ENCODE peak calls at places on chromosomes 4 and X, in five cellular contexts. K is BJ, U is mammary epithelial cell, O is breast epithelium, J is cardiac fibroblast. L is an unnamed sample.

GRCh38 chr4:154877110-154877760 is 96.2 kb downstream of the RBM46 start:
- DNase-seq in K (no peak), U (peak; percentile 47), O (no peak), J (peak; percentile 71), L (peak; percentile 48)

GRCh38 chr4:147583876-147584275 is 33.3 kb upstream of the TMEM184C start:
- DNase-seq in K (no peak), U (no peak), O (no peak), J (no peak), L (no peak)

GRCh38 chr4:11507920-11508319 is 79.2 kb upstream of the HS3ST1 start:
- DNase-seq in K (no peak), U (no peak), O (no peak), J (no peak), L (no peak)

GRCh38 chr4:77913353-77913752 is 50.7 kb downstream of the MRPL1 start:
- DNase-seq in K (no peak), U (no peak), O (no peak), J (peak; percentile 22), L (peak; percentile 78)

GRCh38 chr4:189202869-189203271 is 737.8 kb upstream of the FRG1 start:
- DNase-seq in K (no peak), U (peak; percentile 19), O (no peak), J (peak; percentile 58), L (peak; percentile 63)

GRCh38 chr4:106704253-106704870 is 331.8 kb downstream of the DKK2 start:
- DNase-seq in K (no peak), U (peak; percentile 59), O (no peak), J (no peak), L (no peak)

GRCh38 chr4:186037692-186038658 is 31.0 kb upstream of the TLR3 start:
- DNase-seq in K (peak; percentile 48), U (peak; percentile 48), O (peak; percentile 36), J (peak; percentile 93), L (peak; percentile 79)

GRCh38 chr4:89161841-89162240 is 50.5 kb downstream of the TIGD2 start:
- DNase-seq in K (peak; percentile 13), U (no peak), O (no peak), J (peak; percentile 36), L (peak; percentile 73)

GRCh38 chr4:1200425-1201035 is 28.1 kb upstream of the SPON2 start:
- DNase-seq in K (peak; percentile 48), U (no peak), O (peak; percentile 35), J (peak; percentile 88), L (peak; percentile 94)

GRCh38 chr4:23034726-23035125 is 342.0 kb downstream of the GBA3 start:
- DNase-seq in K (no peak), U (no peak), O (no peak), J (no peak), L (no peak)

GRCh38 chr4:47744253-47744652 is 93.6 kb downstream of the CORIN start:
- DNase-seq in K (no peak), U (peak; percentile 5), O (no peak), J (peak; percentile 4), L (no peak)

GRCh38 chr4:110540606-110541440 is 64.9 kb downstream of the ENPEP start:
- DNase-seq in K (peak; percentile 1), U (peak; percentile 85), O (no peak), J (peak; percentile 97), L (peak; percentile 93)

GRCh38 chr4:95092762-95093161 is 335.0 kb downstream of the BMPR1B start:
- DNase-seq in K (no peak), U (no peak), O (no peak), J (no peak), L (no peak)

GRCh38 chr4:99657801-99658200 is at the start of gene C4orf54:
- DNase-seq in K (no peak), U (peak; percentile 78), O (no peak), J (no peak), L (no peak)

GRCh38 chrX:153717445-153717844 is 6.7 kb downstream of the BCAP31 start:
- DNase-seq in K (no peak), U (no peak), O (no peak), J (no peak), L (no peak)

GRCh38 chrX:45850197-45850774 is 649.6 kb upstream of the DIPK2B start:
- DNase-seq in K (no peak), U (peak; percentile 46), O (no peak), J (peak; percentile 30), L (no peak)

GRCh38 chr4:78057135-78057599 is at the start of gene FRAS1:
- DNase-seq in K (no peak), U (peak; percentile 27), O (no peak), J (no peak), L (peak; percentile 27)

GRCh38 chr4:70721747-70722146 is at the start of gene RUFY3:
- DNase-seq in K (peak; percentile 85), U (no peak), O (no peak), J (peak; percentile 95), L (peak; percentile 98)
- H3K4me3 ChIP-seq in K (peak within 1 kb of the TSS; percentile 56), U (no peak within 1 kb of the TSS), O (peak within 1 kb of the TSS; percentile 59), J (peak within 1 kb of the TSS; percentile 64), L (peak within 1 kb of the TSS; percentile 56)

GRCh38 chrX:53071604-53072417 is 10.4 kb upstream of the TSPYL2 start:
- DNase-seq in K (no peak), U (peak; percentile 64), O (peak; percentile 76), J (peak; percentile 68), L (peak; percentile 70)
- TF ChIP-seq CTCF in K (peak; percentile 56), U (peak; percentile 57), O (peak; percentile 54), J (peak; percentile 53), L (peak; percentile 72)

GRCh38 chrX:97482901-97483300 is 599.2 kb downstream of the RPA4 start:
- DNase-seq in K (no peak), U (no peak), O (no peak), J (no peak), L (no peak)
- H3K4me3 ChIP-seq in K (no peak overlapping the region), U (no peak overlapping the region), O (no peak overlapping the region), J (no peak overlapping the region), L (no peak overlapping the region)

DNA sequence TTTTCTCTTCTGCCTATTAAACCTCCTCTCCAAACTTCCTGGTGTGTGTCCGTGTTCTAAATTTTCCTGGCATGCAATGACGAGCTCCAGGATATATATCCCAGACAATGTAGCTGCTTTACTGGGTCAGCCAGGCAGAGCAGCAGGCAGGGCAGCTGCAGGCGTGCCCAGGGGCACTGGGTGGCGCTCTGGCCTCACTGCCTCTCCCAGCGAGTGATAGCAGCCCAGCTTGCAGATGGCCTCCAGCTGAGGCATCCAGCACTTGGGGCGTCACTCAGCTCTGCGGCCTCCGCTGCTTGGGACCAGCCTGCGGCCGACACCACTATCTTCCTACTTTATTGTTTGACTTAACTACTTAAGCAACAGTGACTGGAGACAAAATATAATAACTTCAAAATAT is 23.0 kb upstream of the UBA6 start:
- DNase-seq in K (no peak), U (no peak), O (no peak), J (no peak), L (no peak)
- TF ChIP-seq CTCF in K (no peak), U (peak; percentile 21), O (no peak), J (no peak), L (no peak)

DNA sequence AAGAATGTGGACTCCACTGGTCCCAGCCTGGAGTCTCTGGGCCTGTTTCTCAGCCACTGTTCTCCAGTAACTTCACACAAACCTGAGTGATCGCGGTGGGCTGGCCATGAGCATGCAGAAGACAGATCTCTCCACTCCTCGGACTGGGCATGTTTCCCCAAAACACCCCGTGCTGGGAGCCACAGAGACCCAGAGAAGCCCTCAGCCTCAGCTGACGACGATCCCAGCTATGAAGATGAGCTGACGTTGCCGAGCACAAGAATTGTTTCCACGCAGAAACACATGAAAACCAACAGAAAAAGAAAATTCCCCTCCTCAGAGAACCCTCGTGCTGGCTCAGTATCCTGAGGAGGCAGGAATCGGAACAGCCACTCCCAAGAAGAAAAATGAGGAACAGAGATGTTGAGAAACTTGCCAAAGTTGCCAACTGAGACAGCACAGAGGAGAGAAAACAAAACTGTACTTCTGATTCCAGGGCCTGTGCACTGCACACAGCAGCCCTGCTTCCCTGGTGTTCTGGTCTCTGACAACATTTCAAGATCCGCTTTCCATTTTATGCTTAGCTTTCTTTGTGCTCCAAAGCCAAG is 81.5 kb downstream of the IRF2 start:
- DNase-seq in K (no peak), U (no peak), O (no peak), J (no peak), L (peak; percentile 18)
- H3K4me3 ChIP-seq in K (no peak overlapping the region), U (no peak overlapping the region), O (no peak overlapping the region), J (no peak overlapping the region), L (no peak overlapping the region)

DNA sequence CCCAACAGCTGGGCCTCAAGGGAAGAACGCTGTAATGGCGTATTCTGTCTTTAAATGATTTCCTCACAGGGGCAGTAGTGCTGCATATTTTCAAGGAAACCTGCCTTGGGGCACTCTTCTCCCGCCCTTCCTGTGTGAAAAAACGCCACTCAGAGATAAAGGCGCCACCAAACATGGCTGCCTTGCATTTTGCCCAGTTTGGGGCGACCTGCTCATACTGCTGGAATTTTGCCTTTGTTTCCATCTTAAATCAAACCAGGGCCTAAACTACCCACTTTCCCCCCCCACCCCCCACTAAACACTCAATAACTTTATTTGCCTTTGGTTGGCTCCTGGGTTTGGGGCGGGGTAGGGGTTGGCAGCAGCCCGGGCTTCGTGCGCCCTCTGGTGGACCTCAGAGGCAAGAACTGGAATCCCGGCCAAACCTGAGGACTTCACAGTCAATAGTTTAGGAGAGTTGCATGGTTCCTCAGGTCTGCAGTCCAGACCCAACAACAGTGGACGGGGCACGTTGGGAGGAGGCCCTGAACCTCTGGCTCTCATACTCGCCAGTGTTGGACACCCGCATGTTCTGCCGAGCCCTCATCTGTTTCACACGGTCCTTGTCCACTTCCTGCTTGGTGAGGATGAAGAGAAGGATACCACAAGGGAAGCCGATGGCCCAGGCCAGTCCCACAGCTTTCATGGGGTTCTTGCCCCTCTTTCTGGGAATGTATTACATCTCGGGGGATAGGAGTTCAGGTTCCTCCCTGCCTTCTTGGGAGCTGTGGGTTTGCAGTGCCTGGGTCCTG is 220.1 kb upstream of the STK26 start:
- DNase-seq in K (no peak), U (peak; percentile 55), O (peak; percentile 80), J (no peak), L (peak; percentile 46)
- TF ChIP-seq CTCF in K (no peak), U (peak; percentile 33), O (no peak), J (peak; percentile 31), L (peak; percentile 53)

GRCh38 chrX:79366888-79367749 is at the start of gene ITM2A:
- DNase-seq in K (no peak), U (peak; percentile 19), O (peak; percentile 27), J (peak; percentile 2), L (peak; percentile 5)
- H3K4me3 ChIP-seq in K (no peak within 1 kb of the TSS), U (peak within 1 kb of the TSS; percentile 58), O (peak within 1 kb of the TSS; percentile 60), J (peak within 1 kb of the TSS; percentile 28), L (peak within 1 kb of the TSS; percentile 22)

GRCh38 chr4:21134994-21135393 is 434.7 kb downstream of the PACRGL start:
- DNase-seq in K (no peak), U (peak; percentile 29), O (no peak), J (peak; percentile 12), L (peak; percentile 31)
- TF ChIP-seq CTCF in K (no peak), U (peak; percentile 43), O (no peak), J (no peak), L (peak; percentile 1)

GRCh38 chrX:40267334-40268118 is 169.8 kb upstream of the BCOR start:
- DNase-seq in K (no peak), U (no peak), O (no peak), J (peak; percentile 9), L (no peak)
- H3K4me3 ChIP-seq in K (peak overlapping the region; percentile 40), U (peak overlapping the region; percentile 53), O (peak overlapping the region; percentile 66), J (peak overlapping the region; percentile 53), L (no peak overlapping the region)

L was measured in fibroblast of mammary gland.